ENCODE peak calls at places on chromosomes 7 and 10, in six cellular contexts. One of them, this sample, is unnamed.

GRCh38 chr7:21086688-21087087 is 300.0 kb upstream of the SP8 start:
- DNase-seq in neuronal stem cell: no peak
- DNase-seq in mesendoderm: no peak
- DNase-seq in IMR-90: no peak
- DNase-seq in H9: no peak
- DNase-seq in H1: no peak
- DNase-seq in this sample: no peak

GRCh38 chr7:44921607-44922350 is 36.4 kb upstream of the PURB start:
- DNase-seq in neuronal stem cell: peak; percentile 59
- DNase-seq in mesendoderm: peak; percentile 79
- DNase-seq in IMR-90: peak; percentile 57
- DNase-seq in H9: peak; percentile 86
- DNase-seq in H1: peak; percentile 99
- DNase-seq in this sample: peak; percentile 65

GRCh38 chr7:50707607-50708006 is 75.1 kb downstream of the GRB10 start:
- DNase-seq in neuronal stem cell: no peak
- DNase-seq in mesendoderm: no peak
- DNase-seq in IMR-90: no peak
- DNase-seq in H9: no peak
- DNase-seq in H1: no peak
- DNase-seq in this sample: no peak

GRCh38 chr7:151320263-151320845 is 21.3 kb upstream of the NUB1 start:
- DNase-seq in neuronal stem cell: no peak
- DNase-seq in mesendoderm: no peak
- DNase-seq in IMR-90: no peak
- DNase-seq in H9: no peak
- DNase-seq in H1: no peak
- DNase-seq in this sample: no peak

GRCh38 chr10:68153473-68154210 is 44.4 kb downstream of the MYPN start:
- DNase-seq in neuronal stem cell: no peak
- DNase-seq in mesendoderm: peak; percentile 99
- DNase-seq in IMR-90: peak; percentile 99
- DNase-seq in H9: peak; percentile 77
- DNase-seq in H1: peak; percentile 50
- DNase-seq in this sample: peak; percentile 99

GRCh38 chr10:96840841-96841518 is 8.9 kb downstream of the LCOR start:
- DNase-seq in neuronal stem cell: no peak
- DNase-seq in mesendoderm: peak; percentile 77
- DNase-seq in IMR-90: peak; percentile 60
- DNase-seq in H9: no peak
- DNase-seq in H1: no peak
- DNase-seq in this sample: peak; percentile 73

GRCh38 chr7:50801907-50802306 is 19.2 kb upstream of the GRB10 start:
- DNase-seq in neuronal stem cell: no peak
- DNase-seq in mesendoderm: no peak
- DNase-seq in IMR-90: no peak
- DNase-seq in H9: no peak
- DNase-seq in H1: no peak
- DNase-seq in this sample: no peak

GRCh38 chr7:7996568-7996967 is 28.0 kb downstream of the GLCCI1 start:
- DNase-seq in neuronal stem cell: no peak
- DNase-seq in mesendoderm: peak; percentile 56
- DNase-seq in IMR-90: peak; percentile 30
- DNase-seq in H9: no peak
- DNase-seq in H1: no peak
- DNase-seq in this sample: no peak

GRCh38 chr7:73572767-73573186 is 5.6 kb downstream of the TBL2 start:
- DNase-seq in neuronal stem cell: no peak
- DNase-seq in mesendoderm: no peak
- DNase-seq in IMR-90: no peak
- DNase-seq in H9: no peak
- DNase-seq in H1: no peak
- DNase-seq in this sample: no peak

GRCh38 chr10:89301721-89302445 is at the start of gene IFIT2:
- DNase-seq in neuronal stem cell: no peak
- DNase-seq in mesendoderm: no peak
- DNase-seq in IMR-90: peak; percentile 80
- DNase-seq in H9: no peak
- DNase-seq in H1: no peak
- DNase-seq in this sample: peak; percentile 88

GRCh38 chr7:22726345-22726848 is 603 bp upstream of the IL6 start:
- DNase-seq in neuronal stem cell: peak; percentile 35
- DNase-seq in mesendoderm: peak; percentile 94
- DNase-seq in IMR-90: peak; percentile 90
- DNase-seq in H9: peak; percentile 84
- DNase-seq in H1: peak; percentile 62
- DNase-seq in this sample: peak; percentile 89

GRCh38 chr7:136452948-136453347 is 415.5 kb upstream of the CHRM2 start:
- DNase-seq in neuronal stem cell: no peak
- DNase-seq in mesendoderm: no peak
- DNase-seq in IMR-90: no peak
- DNase-seq in H9: no peak
- DNase-seq in H1: no peak
- DNase-seq in this sample: no peak

GRCh38 chr10:32616438-32616837 is 170.5 kb downstream of the CCDC7 start:
- DNase-seq in neuronal stem cell: no peak
- DNase-seq in mesendoderm: no peak
- DNase-seq in IMR-90: no peak
- DNase-seq in H9: no peak
- DNase-seq in H1: no peak
- DNase-seq in this sample: no peak

GRCh38 chr7:99127636-99128035 is 16.3 kb downstream of the SMURF1 start:
- DNase-seq in neuronal stem cell: no peak
- DNase-seq in mesendoderm: no peak
- DNase-seq in IMR-90: peak; percentile 56
- DNase-seq in H9: no peak
- DNase-seq in H1: no peak
- DNase-seq in this sample: no peak

DNA sequence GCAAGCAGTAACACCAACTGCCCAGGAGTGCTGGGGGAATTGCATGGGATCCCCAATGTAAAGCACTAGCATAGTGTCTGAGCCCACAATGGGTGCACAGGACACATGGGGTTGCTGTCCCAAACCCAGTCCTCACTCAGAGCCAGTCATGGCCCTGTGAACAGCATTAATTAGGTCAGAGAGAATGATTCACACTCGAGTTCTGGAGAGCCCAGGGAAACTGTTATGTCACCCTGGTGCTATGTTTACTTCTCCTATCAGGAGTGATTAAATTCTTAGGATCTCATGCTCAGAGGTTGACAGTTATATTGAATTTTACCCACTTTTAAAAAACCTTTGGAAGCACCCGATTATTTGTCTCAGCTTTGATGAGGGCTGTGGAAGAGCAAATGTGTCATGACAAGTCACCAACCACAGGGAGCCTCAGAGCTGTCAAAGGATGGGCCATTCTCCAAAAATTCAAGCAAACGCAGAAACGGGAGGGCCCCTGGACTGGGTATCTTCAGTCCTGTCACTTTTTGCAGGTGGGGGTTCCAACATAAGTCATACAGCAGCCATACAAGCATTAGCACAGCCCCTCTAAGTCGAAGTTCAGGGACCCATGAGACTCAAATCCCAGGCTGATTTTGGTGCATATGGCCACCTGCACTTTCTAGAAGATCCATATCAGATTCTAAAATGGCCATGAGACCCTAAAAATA is 1.3 kb upstream of the RASSF4 start:
- DNase-seq in neuronal stem cell: no peak
- DNase-seq in mesendoderm: peak; percentile 53
- DNase-seq in IMR-90: peak; percentile 70
- DNase-seq in H9: peak; percentile 11
- DNase-seq in H1: peak; percentile 28
- DNase-seq in this sample: peak; percentile 81
- H3K4ac ChIP-seq in neuronal stem cell: no peak overlapping the region
- H3K4ac ChIP-seq in mesendoderm: no peak overlapping the region
- H3K4ac ChIP-seq in IMR-90: peak overlapping the region; percentile 82
- H3K4ac ChIP-seq in H9: no peak overlapping the region
- H3K4ac ChIP-seq in H1: no peak overlapping the region
- H3K4ac ChIP-seq in this sample: no peak overlapping the region

DNA sequence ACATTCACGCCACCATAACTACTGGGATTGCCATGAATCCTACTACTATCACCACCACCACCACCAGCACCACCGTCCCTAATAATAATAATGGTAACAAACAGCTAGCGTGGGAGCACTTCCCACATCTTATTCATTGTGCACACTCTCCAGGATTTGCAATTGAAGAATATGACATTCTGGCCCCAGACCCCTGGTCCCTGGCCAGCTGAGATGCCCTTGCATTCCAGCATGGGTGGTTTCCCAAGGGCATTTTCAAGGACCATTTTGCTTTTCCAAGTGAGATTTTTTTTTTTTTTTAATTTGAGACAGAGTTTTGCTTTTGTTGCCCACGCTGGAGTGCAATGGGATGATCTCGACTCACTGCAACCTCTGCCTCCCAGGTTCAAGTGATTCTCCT is 14.7 kb downstream of the CTBP2 start:
- DNase-seq in neuronal stem cell: no peak
- DNase-seq in mesendoderm: no peak
- DNase-seq in IMR-90: no peak
- DNase-seq in H9: no peak
- DNase-seq in H1: no peak
- DNase-seq in this sample: no peak
- H3K4ac ChIP-seq in neuronal stem cell: no peak overlapping the region
- H3K4ac ChIP-seq in mesendoderm: no peak overlapping the region
- H3K4ac ChIP-seq in IMR-90: no peak overlapping the region
- H3K4ac ChIP-seq in H9: no peak overlapping the region
- H3K4ac ChIP-seq in H1: no peak overlapping the region
- H3K4ac ChIP-seq in this sample: no peak overlapping the region

GRCh38 chr7:28685291-28685659 is 272.9 kb downstream of the TRIL start:
- DNase-seq in neuronal stem cell: no peak
- DNase-seq in mesendoderm: no peak
- DNase-seq in IMR-90: no peak
- DNase-seq in H9: no peak
- DNase-seq in H1: no peak
- DNase-seq in this sample: no peak
- H3K4ac ChIP-seq in neuronal stem cell: no peak overlapping the region
- H3K4ac ChIP-seq in mesendoderm: peak overlapping the region; percentile 11
- H3K4ac ChIP-seq in IMR-90: peak overlapping the region; percentile 55
- H3K4ac ChIP-seq in H9: peak overlapping the region; percentile 21
- H3K4ac ChIP-seq in H1: no peak overlapping the region
- H3K4ac ChIP-seq in this sample: no peak overlapping the region

GRCh38 chr7:91050677-91051076 is 213.6 kb upstream of the FZD1 start:
- DNase-seq in neuronal stem cell: no peak
- DNase-seq in mesendoderm: no peak
- DNase-seq in IMR-90: no peak
- DNase-seq in H9: no peak
- DNase-seq in H1: no peak
- DNase-seq in this sample: peak; percentile 26
- H3K4ac ChIP-seq in neuronal stem cell: no peak overlapping the region
- H3K4ac ChIP-seq in mesendoderm: no peak overlapping the region
- H3K4ac ChIP-seq in IMR-90: no peak overlapping the region
- H3K4ac ChIP-seq in H9: no peak overlapping the region
- H3K4ac ChIP-seq in H1: no peak overlapping the region
- H3K4ac ChIP-seq in this sample: no peak overlapping the region

DNA sequence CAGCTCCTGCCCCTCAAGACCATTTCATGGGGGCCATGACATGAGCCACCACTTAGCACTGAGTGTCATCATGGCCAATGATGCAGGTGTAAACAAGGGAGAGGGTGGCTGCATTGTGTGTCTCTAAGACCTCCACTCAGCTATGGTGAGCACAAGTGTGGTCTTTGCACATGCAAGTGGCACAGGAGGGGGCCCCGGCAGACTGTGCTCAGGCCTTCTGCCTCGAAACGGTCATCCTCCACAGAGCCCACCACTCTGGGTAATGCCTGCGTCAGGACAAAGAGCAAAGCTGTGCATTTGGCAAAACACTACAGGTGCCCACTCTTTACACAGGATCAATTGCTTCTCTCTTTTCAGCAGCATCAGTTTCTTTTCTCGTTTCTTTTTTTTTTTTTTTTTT is 125.5 kb downstream of the SH3PXD2A start:
- DNase-seq in neuronal stem cell: no peak
- DNase-seq in mesendoderm: no peak
- DNase-seq in IMR-90: no peak
- DNase-seq in H9: no peak
- DNase-seq in H1: no peak
- DNase-seq in this sample: no peak
- H3K4ac ChIP-seq in neuronal stem cell: no peak overlapping the region
- H3K4ac ChIP-seq in mesendoderm: no peak overlapping the region
- H3K4ac ChIP-seq in IMR-90: no peak overlapping the region
- H3K4ac ChIP-seq in H9: no peak overlapping the region
- H3K4ac ChIP-seq in H1: no peak overlapping the region
- H3K4ac ChIP-seq in this sample: no peak overlapping the region

DNA sequence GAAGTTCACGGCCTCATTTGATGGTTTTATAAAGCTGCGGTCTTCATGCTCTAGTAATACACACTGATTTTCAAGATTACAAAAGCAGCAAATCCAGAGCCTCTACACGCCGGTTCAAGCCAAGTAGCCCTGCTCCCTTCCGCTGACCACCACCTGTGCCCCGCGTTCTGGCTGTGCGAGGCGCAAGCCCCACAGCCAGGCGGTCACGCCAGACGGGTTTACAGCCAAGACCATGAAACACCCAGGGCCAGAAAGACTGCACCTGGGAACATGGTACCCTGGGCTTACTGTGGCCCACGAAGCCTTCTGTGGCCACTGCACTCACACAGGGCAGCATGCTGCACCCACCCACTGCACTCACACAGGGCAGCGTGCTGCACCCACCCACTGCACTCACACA is 33.6 kb downstream of the GPER1 start:
- DNase-seq in neuronal stem cell: no peak
- DNase-seq in mesendoderm: no peak
- DNase-seq in IMR-90: no peak
- DNase-seq in H9: no peak
- DNase-seq in H1: no peak
- DNase-seq in this sample: no peak
- H3K4ac ChIP-seq in neuronal stem cell: no peak overlapping the region
- H3K4ac ChIP-seq in mesendoderm: no peak overlapping the region
- H3K4ac ChIP-seq in IMR-90: no peak overlapping the region
- H3K4ac ChIP-seq in H9: no peak overlapping the region
- H3K4ac ChIP-seq in H1: no peak overlapping the region
- H3K4ac ChIP-seq in this sample: no peak overlapping the region

DNA sequence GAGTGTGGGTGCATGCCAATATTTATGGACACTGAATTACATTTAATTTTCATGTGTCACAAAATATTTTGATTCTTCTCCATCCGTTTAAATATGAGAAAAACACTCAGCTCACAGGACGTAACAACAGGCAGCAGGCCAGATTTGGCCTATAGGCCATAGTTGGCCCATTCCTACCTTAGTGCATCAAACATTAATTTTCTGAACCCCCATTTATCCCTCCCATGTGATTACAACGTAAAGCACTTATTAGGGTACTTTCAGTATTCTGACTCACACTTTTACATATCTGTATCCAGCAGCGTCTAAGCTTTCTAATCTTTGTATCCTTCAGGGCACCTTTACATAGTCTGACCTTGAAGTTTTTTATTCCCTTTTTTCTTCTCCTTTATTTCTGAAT is 4.0 kb downstream of the IDI1 start:
- DNase-seq in neuronal stem cell: no peak
- DNase-seq in mesendoderm: no peak
- DNase-seq in IMR-90: no peak
- DNase-seq in H9: no peak
- DNase-seq in H1: no peak
- DNase-seq in this sample: peak; percentile 40
- H3K4ac ChIP-seq in neuronal stem cell: no peak overlapping the region
- H3K4ac ChIP-seq in mesendoderm: no peak overlapping the region
- H3K4ac ChIP-seq in IMR-90: no peak overlapping the region
- H3K4ac ChIP-seq in H9: no peak overlapping the region
- H3K4ac ChIP-seq in H1: no peak overlapping the region
- H3K4ac ChIP-seq in this sample: no peak overlapping the region

GRCh38 chr10:131933016-131933694 is 32.3 kb downstream of the PPP2R2D start:
- DNase-seq in neuronal stem cell: no peak
- DNase-seq in mesendoderm: no peak
- DNase-seq in IMR-90: no peak
- DNase-seq in H9: no peak
- DNase-seq in H1: no peak
- DNase-seq in this sample: no peak
- H3K4ac ChIP-seq in neuronal stem cell: no peak overlapping the region
- H3K4ac ChIP-seq in mesendoderm: no peak overlapping the region
- H3K4ac ChIP-seq in IMR-90: no peak overlapping the region
- H3K4ac ChIP-seq in H9: no peak overlapping the region
- H3K4ac ChIP-seq in H1: no peak overlapping the region
- H3K4ac ChIP-seq in this sample: no peak overlapping the region

This sample was measured in mesenchymal stem cell.